ENCODE peak calls at places on chromosomes 1 and 21, in nine cellular contexts. R, I, M, Y, H, G, F, D and E are unnamed samples.

GRCh38 chr1:77288275-77288674 is 6.5 kb downstream of the AK5 start:
- DNase-seq in F (no peak), I (no peak), Y (no peak), D (no peak), R (peak; percentile 45), M (peak; percentile 43), G (no peak), H (no peak), E (no peak)

GRCh38 chr1:233105225-233105624 is 154.8 kb downstream of the NTPCR start:
- DNase-seq in H (no peak), F (no peak), D (peak; percentile 23), I (no peak), G (no peak), R (peak; percentile 73), M (peak; percentile 45), Y (no peak), E (no peak)

GRCh38 chr21:42010507-42011493 is 640 bp upstream of the ZBTB21 start:
- DNase-seq in G (peak; percentile 34), M (no peak), I (no peak), R (no peak), D (peak; percentile 12), H (peak; percentile 83), F (peak; percentile 19), Y (peak; percentile 69), E (peak; percentile 61)

GRCh38 chr1:58900401-58900800 is 116.6 kb upstream of the JUN start:
- DNase-seq in R (no peak), F (no peak), Y (no peak), H (peak; percentile 53), M (no peak), G (no peak), I (no peak), D (no peak), E (no peak)

GRCh38 chr21:42939581-42940413 is 14.4 kb upstream of the ERVH48-1 start:
- DNase-seq in F (peak; percentile 66), H (no peak), G (peak; percentile 78), R (peak; percentile 99), Y (no peak), I (peak; percentile 81), M (peak; percentile 99), D (peak; percentile 96), E (no peak)

GRCh38 chr1:40923511-40924020 is 55.9 kb upstream of the CTPS1 start:
- DNase-seq in M (no peak), Y (no peak), G (no peak), D (no peak), I (no peak), F (no peak), R (no peak), H (no peak), E (no peak)

GRCh38 chr21:15027056-15027455 is 37.7 kb downstream of the NRIP1 start:
- DNase-seq in I (no peak), G (no peak), Y (no peak), F (no peak), R (no peak), M (no peak), D (no peak), H (no peak), E (no peak)

GRCh38 chr1:91078859-91079258 is 57.0 kb upstream of the ZNF644 start:
- DNase-seq in M (no peak), I (no peak), F (no peak), H (no peak), G (no peak), R (no peak), Y (no peak), D (no peak), E (no peak)

GRCh38 chr1:5579966-5580365 is 412.3 kb downstream of the NPHP4 start:
- DNase-seq in I (no peak), R (no peak), G (no peak), Y (no peak), D (no peak), F (no peak), H (no peak), M (no peak), E (no peak)

GRCh38 chr1:17347769-17348592 is 24.0 kb upstream of the PADI6 start:
- DNase-seq in D (peak; percentile 69), H (no peak), M (peak; percentile 56), G (no peak), I (no peak), Y (peak; percentile 13), F (no peak), R (peak; percentile 59), E (no peak)

GRCh38 chr1:101465941-101466340 is 229.1 kb downstream of the S1PR1 start:
- DNase-seq in H (no peak), I (no peak), M (no peak), R (no peak), G (no peak), F (no peak), Y (no peak), D (no peak), E (no peak)

GRCh38 chr1:152517237-152517811 is 3.0 kb downstream of the CRCT1 start:
- DNase-seq in G (no peak), D (peak; percentile 5), I (no peak), F (no peak), H (no peak), M (peak; percentile 2), Y (no peak), R (peak; percentile 36), E (no peak)

DNA sequence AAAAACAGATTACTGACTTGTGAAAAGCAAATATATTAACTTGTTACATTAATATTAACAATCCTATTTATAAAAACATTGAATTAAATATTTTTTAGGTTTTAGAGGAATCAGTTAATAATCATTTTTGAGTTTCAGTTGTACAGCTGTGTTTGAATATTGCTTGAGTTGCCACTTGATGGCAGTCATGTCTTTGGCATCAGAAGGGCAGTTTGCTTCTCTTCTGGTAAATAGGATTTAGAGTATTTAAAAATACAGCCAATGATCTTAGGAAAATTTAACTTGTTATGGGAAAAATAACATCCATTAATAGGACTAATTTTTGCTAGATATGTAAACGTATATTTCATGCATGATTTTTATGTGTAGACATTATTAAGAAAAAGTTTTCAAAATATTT is 234.1 kb downstream of the NCAM2 start:
- DNase-seq in M (peak; percentile 77), F (peak; percentile 6), G (peak; percentile 40), H (no peak), Y (no peak), I (no peak), R (peak; percentile 69), D (peak; percentile 50), E (no peak)
- TF ChIP-seq CTCF in M (peak; percentile 59), F (no peak), G (peak; percentile 34), H (peak; percentile 74), Y (no peak), I (peak; percentile 49), R (peak; percentile 57), D (peak; percentile 57), E (peak; percentile 37)

GRCh38 chr1:43935711-43936427 is 2.3 kb downstream of the ARTN start:
- DNase-seq in H (no peak), Y (peak; percentile 82), M (no peak), R (no peak), I (no peak), F (no peak), G (no peak), D (no peak), E (no peak)

GRCh38 chr1:43936470-43937151 is 3.0 kb downstream of the ARTN start:
- DNase-seq in F (peak; percentile 29), H (no peak), G (peak; percentile 40), Y (peak; percentile 59), R (no peak), M (peak; percentile 9), I (peak; percentile 53), D (peak; percentile 45), E (peak; percentile 51)

GRCh38 chr1:43933386-43934278 is at the start of gene ARTN:
- DNase-seq in H (no peak), F (no peak), D (no peak), I (peak; percentile 27), Y (peak; percentile 61), R (no peak), G (no peak), M (no peak), E (no peak)

GRCh38 chr1:43934279-43934985 is 831 bp downstream of the ARTN start:
- DNase-seq in Y (peak; percentile 82), H (no peak), M (peak; percentile 63), I (peak; percentile 65), R (peak; percentile 58), G (peak; percentile 71), D (peak; percentile 50), F (peak; percentile 78), E (peak; percentile 83)

GRCh38 chr1:43934986-43935324 is 1.4 kb downstream of the ARTN start:
- DNase-seq in Y (no peak), R (no peak), D (no peak), G (no peak), F (no peak), I (no peak), M (no peak), H (no peak), E (no peak)
- TF ChIP-seq CTCF in Y (no peak), R (no peak), D (no peak), G (no peak), F (no peak), I (no peak), M (no peak), H (peak; percentile 11), E (peak; percentile 45)

GRCh38 chr1:74773540-74773939 is 40.6 kb downstream of the TYW3 start:
- DNase-seq in I (no peak), H (no peak), M (no peak), R (no peak), F (no peak), D (no peak), G (no peak), Y (no peak), E (no peak)

GRCh38 chr1:74772945-74773344 is 40.0 kb downstream of the TYW3 start:
- DNase-seq in F (no peak), M (peak; percentile 38), H (no peak), Y (no peak), I (no peak), G (no peak), R (peak; percentile 11), D (peak; percentile 4), E (no peak)

GRCh38 chr1:74771913-74772515 is 39.1 kb downstream of the TYW3 start:
- DNase-seq in G (peak; percentile 20), D (peak; percentile 30), R (peak; percentile 57), M (peak; percentile 65), F (peak; percentile 11), Y (no peak), H (no peak), I (no peak), E (no peak)

GRCh38 chr1:74779750-74780149 is 46.8 kb downstream of the TYW3 start:
- DNase-seq in H (no peak), G (no peak), D (no peak), I (no peak), R (no peak), M (no peak), Y (no peak), F (no peak), E (no peak)

DNA sequence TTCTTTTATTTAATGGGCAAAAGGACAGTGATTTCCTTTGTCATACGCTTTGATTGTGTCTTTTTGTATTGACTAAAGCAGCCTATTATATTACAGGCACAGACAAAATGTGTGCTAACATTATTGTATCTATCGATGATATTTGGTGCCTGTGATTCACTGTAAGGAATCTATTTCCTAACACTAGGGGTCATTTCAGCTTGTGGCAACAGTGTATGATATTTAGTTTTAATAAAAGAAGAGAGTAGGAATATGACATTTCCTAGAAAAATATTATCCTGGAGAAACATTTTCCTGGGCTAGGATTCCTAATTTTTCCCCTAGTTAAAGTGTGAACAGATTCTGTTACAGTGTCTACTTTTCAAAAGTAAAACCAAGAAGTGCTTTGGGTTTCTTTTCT is 42.8 kb downstream of the TYW3 start:
- DNase-seq in D (no peak), R (no peak), M (no peak), H (no peak), F (no peak), Y (no peak), I (no peak), G (no peak), E (no peak)
- TF ChIP-seq CTCF in D (no peak), R (no peak), M (no peak), H (no peak), F (no peak), Y (no peak), I (no peak), G (no peak), E (no peak)

GRCh38 chr1:111202707-111203623 is 2.5 kb upstream of the DENND2D start:
- DNase-seq in R (no peak), F (peak; percentile 27), I (no peak), Y (no peak), M (no peak), H (peak; percentile 62), G (no peak), D (no peak), E (no peak)
- TF ChIP-seq CTCF in R (no peak), F (no peak), I (no peak), Y (no peak), M (no peak), H (no peak), G (no peak), D (no peak), E (no peak)